ENCODE peak calls at places on chromosomes 1 and 21, in ten cellular contexts. One of them, this sample, is unnamed.

GRCh38 chr1:60765204-60765603 is 317.2 kb upstream of the NFIA start:
- DNase-seq in spleen: no peak
- DNase-seq in H54: no peak
- DNase-seq in K562: peak; percentile 58
- DNase-seq in uterus: no peak
- DNase-seq in Peyer's patch: no peak
- DNase-seq in stomach: peak; percentile 30
- DNase-seq in heart left ventricle: no peak
- DNase-seq in sigmoid colon: no peak
- DNase-seq in A549: peak; percentile 39
- DNase-seq in this sample: no peak

GRCh38 chr1:76065212-76065611 is 9.3 kb upstream of the ST6GALNAC3 start:
- DNase-seq in spleen: no peak
- DNase-seq in H54: no peak
- DNase-seq in K562: no peak
- DNase-seq in uterus: no peak
- DNase-seq in Peyer's patch: no peak
- DNase-seq in stomach: no peak
- DNase-seq in heart left ventricle: no peak
- DNase-seq in sigmoid colon: no peak
- DNase-seq in A549: no peak
- DNase-seq in this sample: no peak

GRCh38 chr1:97379387-97380075 is 541.3 kb downstream of the DPYD start:
- DNase-seq in spleen: no peak
- DNase-seq in H54: no peak
- DNase-seq in K562: no peak
- DNase-seq in uterus: no peak
- DNase-seq in Peyer's patch: no peak
- DNase-seq in stomach: no peak
- DNase-seq in heart left ventricle: no peak
- DNase-seq in sigmoid colon: no peak
- DNase-seq in A549: no peak
- DNase-seq in this sample: no peak

GRCh38 chr21:42644223-42645208 is 8.9 kb upstream of the PDE9A start:
- DNase-seq in spleen: peak; percentile 30
- DNase-seq in H54: no peak
- DNase-seq in K562: no peak
- DNase-seq in uterus: no peak
- DNase-seq in Peyer's patch: no peak
- DNase-seq in stomach: no peak
- DNase-seq in heart left ventricle: no peak
- DNase-seq in sigmoid colon: no peak
- DNase-seq in A549: no peak
- DNase-seq in this sample: no peak

GRCh38 chr1:83114136-83114834 is 884.6 kb downstream of the TTLL7 start:
- DNase-seq in spleen: no peak
- DNase-seq in H54: no peak
- DNase-seq in K562: no peak
- DNase-seq in uterus: no peak
- DNase-seq in Peyer's patch: no peak
- DNase-seq in stomach: no peak
- DNase-seq in heart left ventricle: no peak
- DNase-seq in sigmoid colon: no peak
- DNase-seq in A549: no peak
- DNase-seq in this sample: no peak

GRCh38 chr1:217088521-217089221 is 365.4 kb upstream of the ESRRG start:
- DNase-seq in spleen: no peak
- DNase-seq in H54: no peak
- DNase-seq in K562: no peak
- DNase-seq in uterus: no peak
- DNase-seq in Peyer's patch: no peak
- DNase-seq in stomach: no peak
- DNase-seq in heart left ventricle: no peak
- DNase-seq in sigmoid colon: no peak
- DNase-seq in A549: no peak
- DNase-seq in this sample: no peak

GRCh38 chr21:46154155-46154954 is 1.0 kb downstream of the FTCD start:
- DNase-seq in spleen: peak; percentile 39
- DNase-seq in H54: no peak
- DNase-seq in K562: no peak
- DNase-seq in uterus: peak; percentile 15
- DNase-seq in Peyer's patch: peak; percentile 30
- DNase-seq in stomach: peak; percentile 21
- DNase-seq in heart left ventricle: peak; percentile 25
- DNase-seq in sigmoid colon: peak; percentile 61
- DNase-seq in A549: no peak
- DNase-seq in this sample: no peak

GRCh38 chr21:39392981-39393380 is 44.1 kb upstream of the HMGN1 start:
- DNase-seq in spleen: no peak
- DNase-seq in H54: no peak
- DNase-seq in K562: no peak
- DNase-seq in uterus: no peak
- DNase-seq in Peyer's patch: no peak
- DNase-seq in stomach: no peak
- DNase-seq in heart left ventricle: no peak
- DNase-seq in sigmoid colon: no peak
- DNase-seq in A549: no peak
- DNase-seq in this sample: no peak

GRCh38 chr1:2604156-2604853 is 17.7 kb downstream of the PRXL2B start:
- DNase-seq in spleen: peak; percentile 65
- DNase-seq in H54: no peak
- DNase-seq in K562: no peak
- DNase-seq in uterus: no peak
- DNase-seq in Peyer's patch: no peak
- DNase-seq in stomach: no peak
- DNase-seq in heart left ventricle: no peak
- DNase-seq in sigmoid colon: no peak
- DNase-seq in A549: no peak
- DNase-seq in this sample: no peak

GRCh38 chr1:230627767-230628166 is 14.5 kb upstream of the COG2 start:
- DNase-seq in spleen: no peak
- DNase-seq in H54: no peak
- DNase-seq in K562: no peak
- DNase-seq in uterus: no peak
- DNase-seq in Peyer's patch: no peak
- DNase-seq in stomach: no peak
- DNase-seq in heart left ventricle: no peak
- DNase-seq in sigmoid colon: no peak
- DNase-seq in A549: no peak
- DNase-seq in this sample: no peak

GRCh38 chr1:100358210-100358609 is 5.9 kb downstream of the CDC14A start:
- DNase-seq in spleen: no peak
- DNase-seq in H54: no peak
- DNase-seq in K562: no peak
- DNase-seq in uterus: no peak
- DNase-seq in Peyer's patch: no peak
- DNase-seq in stomach: no peak
- DNase-seq in heart left ventricle: no peak
- DNase-seq in sigmoid colon: no peak
- DNase-seq in A549: peak; percentile 20
- DNase-seq in this sample: no peak

GRCh38 chr1:40397258-40397657 is 23.7 kb downstream of the SMAP2 start:
- DNase-seq in spleen: no peak
- DNase-seq in H54: no peak
- DNase-seq in K562: no peak
- DNase-seq in uterus: no peak
- DNase-seq in Peyer's patch: no peak
- DNase-seq in stomach: no peak
- DNase-seq in heart left ventricle: no peak
- DNase-seq in sigmoid colon: no peak
- DNase-seq in A549: no peak
- DNase-seq in this sample: no peak

GRCh38 chr1:40401427-40402201 is 28.1 kb downstream of the SMAP2 start:
- DNase-seq in spleen: no peak
- DNase-seq in H54: no peak
- DNase-seq in K562: no peak
- DNase-seq in uterus: no peak
- DNase-seq in Peyer's patch: no peak
- DNase-seq in stomach: no peak
- DNase-seq in heart left ventricle: no peak
- DNase-seq in sigmoid colon: no peak
- DNase-seq in A549: no peak
- DNase-seq in this sample: no peak

GRCh38 chr1:40396420-40396819 is 22.9 kb downstream of the SMAP2 start:
- DNase-seq in spleen: no peak
- DNase-seq in H54: no peak
- DNase-seq in K562: no peak
- DNase-seq in uterus: no peak
- DNase-seq in Peyer's patch: no peak
- DNase-seq in stomach: no peak
- DNase-seq in heart left ventricle: no peak
- DNase-seq in sigmoid colon: no peak
- DNase-seq in A549: no peak
- DNase-seq in this sample: no peak

GRCh38 chr1:40395211-40396175 is 22.0 kb downstream of the SMAP2 start:
- DNase-seq in spleen: no peak
- DNase-seq in H54: no peak
- DNase-seq in K562: no peak
- DNase-seq in uterus: no peak
- DNase-seq in Peyer's patch: no peak
- DNase-seq in stomach: no peak
- DNase-seq in heart left ventricle: no peak
- DNase-seq in sigmoid colon: no peak
- DNase-seq in A549: no peak
- DNase-seq in this sample: no peak

DNA sequence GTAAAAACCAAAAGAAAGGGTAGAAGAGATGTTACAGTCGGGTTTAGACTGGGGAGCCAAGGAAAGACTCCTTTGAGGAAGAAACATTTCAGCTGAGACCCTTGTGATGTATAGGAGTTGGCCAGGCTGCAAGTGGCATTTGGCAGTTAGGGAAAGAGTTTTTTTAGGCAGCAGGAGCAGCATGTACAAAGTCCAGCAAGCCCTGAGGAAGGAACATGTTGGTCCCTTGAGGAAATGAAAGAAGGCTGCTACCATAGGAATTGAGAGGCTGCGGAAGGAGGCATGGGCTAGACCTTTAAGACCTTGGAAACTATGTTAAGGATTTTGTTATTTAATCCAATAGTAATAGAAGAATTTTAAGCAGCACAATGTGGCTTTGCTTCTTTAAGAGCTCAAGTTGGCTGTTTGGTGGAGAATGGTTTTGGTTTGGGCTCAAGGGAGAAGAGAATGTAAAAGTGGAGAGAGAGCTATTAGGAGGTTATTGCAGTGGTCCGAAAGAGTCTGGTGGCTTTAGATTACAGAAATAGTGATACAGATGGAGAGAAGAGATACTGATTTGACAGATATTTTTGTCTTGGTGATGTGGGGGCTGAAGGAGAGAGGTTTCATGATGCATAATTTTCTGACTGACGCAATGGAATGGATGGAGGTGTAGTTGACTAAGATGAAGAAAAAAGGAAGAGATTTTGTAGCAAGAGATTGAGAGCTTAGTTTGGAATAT is 26.6 kb downstream of the SMAP2 start:
- DNase-seq in spleen: no peak
- DNase-seq in H54: no peak
- DNase-seq in K562: peak; percentile 66
- DNase-seq in uterus: no peak
- DNase-seq in Peyer's patch: no peak
- DNase-seq in stomach: no peak
- DNase-seq in heart left ventricle: no peak
- DNase-seq in sigmoid colon: no peak
- DNase-seq in A549: no peak
- DNase-seq in this sample: no peak
- TF ChIP-seq POLR2A in spleen: no peak
- TF ChIP-seq POLR2A in H54: no peak
- TF ChIP-seq POLR2A in K562: no peak
- TF ChIP-seq POLR2A in uterus: no peak
- TF ChIP-seq POLR2A in Peyer's patch: no peak
- TF ChIP-seq POLR2A in stomach: no peak
- TF ChIP-seq POLR2A in heart left ventricle: no peak
- TF ChIP-seq POLR2A in sigmoid colon: no peak
- TF ChIP-seq POLR2A in A549: no peak
- TF ChIP-seq POLR2A in this sample: no peak

GRCh38 chr1:160638926-160639325 is 7.9 kb downstream of the SLAMF1 start:
- DNase-seq in spleen: no peak
- DNase-seq in H54: no peak
- DNase-seq in K562: no peak
- DNase-seq in uterus: no peak
- DNase-seq in Peyer's patch: no peak
- DNase-seq in stomach: no peak
- DNase-seq in heart left ventricle: no peak
- DNase-seq in sigmoid colon: no peak
- DNase-seq in A549: no peak
- DNase-seq in this sample: no peak
- TF ChIP-seq POLR2A in spleen: no peak
- TF ChIP-seq POLR2A in H54: no peak
- TF ChIP-seq POLR2A in K562: no peak
- TF ChIP-seq POLR2A in uterus: no peak
- TF ChIP-seq POLR2A in Peyer's patch: no peak
- TF ChIP-seq POLR2A in stomach: no peak
- TF ChIP-seq POLR2A in heart left ventricle: no peak
- TF ChIP-seq POLR2A in sigmoid colon: no peak
- TF ChIP-seq POLR2A in A549: no peak
- TF ChIP-seq POLR2A in this sample: no peak

GRCh38 chr21:33479679-33480480 is at the start of gene TMEM50B:
- DNase-seq in spleen: peak; percentile 99
- DNase-seq in H54: peak; percentile 99
- DNase-seq in K562: peak; percentile 100
- DNase-seq in uterus: peak; percentile 95
- DNase-seq in Peyer's patch: peak; percentile 98
- DNase-seq in stomach: peak; percentile 96
- DNase-seq in heart left ventricle: peak; percentile 97
- DNase-seq in sigmoid colon: peak; percentile 98
- DNase-seq in A549: peak; percentile 90
- DNase-seq in this sample: peak; percentile 75
- TF ChIP-seq POLR2A in spleen: no peak
- TF ChIP-seq POLR2A in H54: peak; percentile 99
- TF ChIP-seq POLR2A in K562: peak; percentile 93
- TF ChIP-seq POLR2A in uterus: peak; percentile 86
- TF ChIP-seq POLR2A in Peyer's patch: peak; percentile 93
- TF ChIP-seq POLR2A in stomach: peak; percentile 84
- TF ChIP-seq POLR2A in heart left ventricle: peak; percentile 86
- TF ChIP-seq POLR2A in sigmoid colon: peak; percentile 88
- TF ChIP-seq POLR2A in A549: peak; percentile 93
- TF ChIP-seq POLR2A in this sample: peak; percentile 82

DNA sequence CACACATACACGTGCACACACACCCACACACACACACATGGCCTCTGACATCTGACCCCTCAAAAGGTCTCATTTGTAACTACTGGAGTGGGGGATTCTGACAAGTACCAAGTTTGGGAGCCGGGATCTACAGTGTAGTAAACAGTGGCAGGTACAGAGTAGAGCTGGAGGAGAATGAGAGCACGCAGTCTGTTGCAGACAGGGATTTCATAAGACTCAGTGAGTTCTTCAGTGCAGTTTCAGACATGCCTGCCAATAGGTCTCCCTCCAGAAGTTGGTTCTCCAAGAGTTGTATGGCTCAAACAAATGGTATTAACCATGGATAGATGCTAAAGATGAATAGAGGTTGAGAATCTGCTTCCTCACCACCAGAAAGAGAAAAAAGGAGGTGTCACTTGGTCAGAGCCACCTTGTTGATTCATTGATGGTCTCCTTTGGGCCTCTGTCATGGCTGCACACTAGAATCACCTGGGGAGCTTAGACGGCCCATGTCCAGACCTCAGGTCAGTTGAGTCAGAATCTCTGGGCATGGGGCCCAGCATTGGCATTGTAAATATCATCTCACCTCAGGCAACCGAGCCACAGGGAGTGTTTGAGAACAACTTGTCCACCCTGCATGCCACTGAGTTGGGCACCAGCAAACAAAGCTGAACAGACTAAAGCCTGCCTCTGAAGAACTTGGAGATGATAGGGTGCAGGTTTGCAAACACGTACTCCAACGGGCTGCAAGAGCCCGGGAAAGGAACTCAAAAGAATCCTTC is 122.1 kb downstream of the EDEM3 start:
- DNase-seq in spleen: no peak
- DNase-seq in H54: no peak
- DNase-seq in K562: no peak
- DNase-seq in uterus: no peak
- DNase-seq in Peyer's patch: no peak
- DNase-seq in stomach: peak; percentile 94
- DNase-seq in heart left ventricle: peak; percentile 63
- DNase-seq in sigmoid colon: peak; percentile 81
- DNase-seq in A549: no peak
- DNase-seq in this sample: no peak
- TF ChIP-seq POLR2A in spleen: no peak
- TF ChIP-seq POLR2A in H54: no peak
- TF ChIP-seq POLR2A in K562: no peak
- TF ChIP-seq POLR2A in uterus: no peak
- TF ChIP-seq POLR2A in Peyer's patch: no peak
- TF ChIP-seq POLR2A in stomach: no peak
- TF ChIP-seq POLR2A in heart left ventricle: no peak
- TF ChIP-seq POLR2A in sigmoid colon: no peak
- TF ChIP-seq POLR2A in A549: no peak
- TF ChIP-seq POLR2A in this sample: no peak